ENCODE peak calls at places on chromosomes 12 and 14, in nine cellular contexts. R, S, B, T, W, J, X, O and G are unnamed samples.

GRCh38 chr14:55968741-55969140 is 149.5 kb upstream of the PELI2 start:
- DNase-seq in S (no peak), J (no peak), R (no peak), W (no peak), T (no peak), O (no peak), X (peak), B (peak), G (no peak)

GRCh38 chr12:20342111-20342510 is 26.2 kb upstream of the PDE3A start:
- DNase-seq in W (no peak), T (no peak), B (no peak), J (no peak), O (no peak), S (no peak), R (no peak), X (no peak), G (no peak)

GRCh38 chr12:43973385-43973784 is 137.5 kb downstream of the TMEM117 start:
- DNase-seq in B (no peak), J (no peak), W (no peak), R (no peak), T (no peak), O (no peak), S (no peak), X (no peak), G (no peak)

GRCh38 chr14:24269910-24270536 is 1.4 kb downstream of the RABGGTA start:
- DNase-seq in X (no peak), W (no peak), R (no peak), B (no peak), S (no peak), J (no peak), O (no peak), T (no peak), G (no peak)

GRCh38 chr14:98926802-98927201 is 345.2 kb downstream of the BCL11B start:
- DNase-seq in T (no peak), B (no peak), W (no peak), R (no peak), J (no peak), O (no peak), S (no peak), X (no peak), G (no peak)

GRCh38 chr12:48977290-48978281 is 536 bp upstream of the WNT1 start:
- DNase-seq in S (no peak), T (peak), J (peak), O (no peak), W (peak), B (peak), X (no peak), R (peak), G (no peak)

GRCh38 chr14:54354096-54354495 is 42.7 kb upstream of the CDKN3 start:
- DNase-seq in O (no peak), W (no peak), S (no peak), X (no peak), J (no peak), T (no peak), B (no peak), R (peak), G (no peak)

GRCh38 chr12:75525263-75525662 is 13.9 kb upstream of the KRR1 start:
- DNase-seq in X (no peak), T (no peak), O (no peak), S (no peak), R (no peak), B (no peak), W (no peak), J (no peak), G (no peak)

GRCh38 chr12:131205534-131205933 is 251.8 kb downstream of the ADGRD1 start:
- DNase-seq in O (no peak), T (no peak), W (no peak), J (no peak), B (no peak), X (no peak), S (no peak), R (no peak), G (no peak)

GRCh38 chr12:82146740-82147139 is 211.4 kb downstream of the CCDC59 start:
- DNase-seq in T (no peak), S (no peak), B (no peak), J (no peak), R (no peak), O (no peak), W (no peak), X (no peak), G (no peak)

GRCh38 chr12:80823393-80823792 is 106.7 kb downstream of the MYF5 start:
- DNase-seq in R (no peak), O (no peak), T (no peak), W (no peak), B (no peak), S (no peak), X (no peak), J (no peak), G (no peak)